ENCODE peak calls at places on chromosomes 13 and 19, in eight cellular contexts. G is A549, V is thoracic aorta, M is mucosa of descending colon, I is HepG2, A is fibroblast of lung, N is stomach, Q is IMR-90. F is an unnamed sample. For H3K4me1, the result is how much of the 10 kb centered on the place peaks cover.

GRCh38 chr13:20848944-20849343 is 53.6 kb downstream of the XPO4 start:
- DNase-seq in M (no peak), N (no peak), Q (peak), I (no peak), A (peak), V (no peak), G (no peak), F (no peak)

GRCh38 chr13:50243926-50244325 is 228.7 kb downstream of the KCNRG start:
- DNase-seq in M (no peak), G (no peak), I (no peak), A (no peak), Q (no peak), N (no peak), V (no peak), F (no peak)

GRCh38 chr13:90281709-90282108 is 1065.8 kb upstream of the MIR17HG start:
- DNase-seq in A (no peak), N (no peak), V (no peak), G (no peak), Q (no peak), M (no peak), I (no peak), F (no peak)

GRCh38 chr13:39952244-39953233 is 297.1 kb downstream of the COG6 start:
- DNase-seq in N (no peak), V (no peak), Q (peak), A (peak), M (no peak), G (no peak), I (no peak), F (no peak)

GRCh38 chr13:78241278-78241919 is 322.8 kb upstream of the EDNRB start:
- DNase-seq in V (no peak), M (no peak), I (peak), G (peak), Q (peak), N (no peak), A (peak), F (peak)

GRCh38 chr13:38866649-38867048 is 124.0 kb downstream of the STOML3 start:
- DNase-seq in A (no peak), G (no peak), I (peak), V (no peak), Q (no peak), N (no peak), M (no peak), F (no peak)

GRCh38 chr19:33390908-33391630 is 17.6 kb downstream of the CEBPG start:
- DNase-seq in Q (no peak), A (no peak), V (no peak), M (peak), N (no peak), G (no peak), I (no peak), F (peak)

GRCh38 chr13:36680918-36681317 is 7.1 kb downstream of the SERTM1 start:
- DNase-seq in V (no peak), M (no peak), A (peak), N (no peak), G (no peak), Q (no peak), I (no peak), F (no peak)

GRCh38 chr19:34236035-34236793 is 18.1 kb upstream of the GARRE1 start:
- DNase-seq in M (no peak), A (peak), G (no peak), V (no peak), I (no peak), N (no peak), Q (peak), F (no peak)

GRCh38 chr13:70812481-70812880 is 704.2 kb upstream of the KLHL1 start:
- DNase-seq in M (no peak), G (no peak), A (peak), Q (peak), N (no peak), V (no peak), I (no peak), F (no peak)

GRCh38 chr13:112968910-112969691 is at the start of gene MCF2L:
- DNase-seq in G (peak), Q (peak), V (no peak), A (peak), N (peak), M (peak), I (peak), F (no peak)

GRCh38 chr19:57559008-57559403 is 657 bp downstream of the ZNF550 start:
- DNase-seq in V (no peak), M (no peak), N (no peak), A (peak), G (peak), Q (no peak), I (peak), F (peak)

GRCh38 chr19:16288544-16288943 is 36.1 kb upstream of the KLF2 start:
- DNase-seq in N (no peak), Q (peak), G (no peak), A (peak), V (no peak), M (no peak), I (no peak), F (no peak)

GRCh38 chr13:94716016-94716415 is 3.7 kb upstream of the SOX21 start:
- DNase-seq in A (no peak), I (no peak), Q (no peak), M (no peak), V (no peak), N (no peak), G (no peak), F (no peak)

GRCh38 chr19:40178756-40179155 is 12.5 kb upstream of the MAP3K10 start:
- DNase-seq in Q (no peak), A (no peak), I (no peak), G (no peak), M (no peak), V (no peak), N (no peak), F (no peak)

GRCh38 chr13:93496985-93497673 is 270.5 kb downstream of the GPC6 start:
- DNase-seq in N (no peak), V (no peak), Q (no peak), M (no peak), I (no peak), G (no peak), A (no peak), F (peak)

GRCh38 chr13:44822291-44822690 is 167.0 kb downstream of the NUFIP1 start:
- DNase-seq in I (no peak), N (no peak), M (no peak), A (no peak), Q (no peak), V (no peak), G (no peak), F (no peak)

GRCh38 chr19:38684078-38684861 is 36.8 kb downstream of the ACTN4 start:
- DNase-seq in A (peak), M (peak), V (peak), G (peak), I (no peak), N (peak), Q (peak), F (no peak)

GRCh38 chr19:18274776-18275356 is 614 bp upstream of the IQCN start:
- DNase-seq in A (peak), N (peak), Q (peak), G (peak), M (peak), I (peak), V (peak), F (peak)

GRCh38 chr13:85970727-85971126 is 171.5 kb upstream of the SLITRK6 start:
- DNase-seq in V (no peak), I (no peak), Q (no peak), M (no peak), N (no peak), G (no peak), A (no peak), F (no peak)

GRCh38 chr13:64471916-64472315 is 2758.2 kb downstream of the PCDH9 start:
- DNase-seq in Q (peak), A (peak), N (no peak), M (no peak), V (no peak), G (peak), I (peak), F (no peak)

GRCh38 chr19:3249408-3249807 is 24.9 kb downstream of the CELF5 start:
- DNase-seq in G (peak), N (no peak), I (peak), Q (no peak), M (no peak), A (no peak), V (no peak), F (peak)

GRCh38 chr19:4968462-4969291 is at the start of gene KDM4B:
- DNase-seq in G (peak), V (peak), N (peak), A (peak), Q (peak), I (peak), M (peak), F (peak)

GRCh38 chr19:51726049-51726448 is 2.3 kb upstream of the HAS1 start:
- DNase-seq in G (no peak), N (no peak), I (no peak), A (peak), Q (peak), M (peak), V (no peak), F (peak)

GRCh38 chr19:57830071-57830602 is at the start of gene ZNF587B:
- DNase-seq in V (no peak), A (peak), M (no peak), Q (peak), I (peak), N (peak), G (no peak), F (peak)

GRCh38 chr13:41054212-41054877 is 7.0 kb upstream of the WBP4 start:
- DNase-seq in A (peak), N (no peak), I (peak), G (peak), Q (peak), V (no peak), M (no peak), F (peak)

GRCh38 chr19:48632692-48633147 is 4.5 kb downstream of the DBP start:
- DNase-seq in I (no peak), A (peak), G (no peak), N (no peak), Q (peak), V (no peak), M (no peak), F (no peak)

GRCh38 chr13:39684531-39685137 is 29.2 kb downstream of the COG6 start:
- DNase-seq in Q (peak), N (no peak), I (peak), V (no peak), A (peak), M (no peak), G (peak), F (no peak)

GRCh38 chr13:32432856-32433255 is 4.9 kb upstream of the N4BP2L1 start:
- DNase-seq in G (no peak), A (no peak), N (no peak), I (peak), M (no peak), V (no peak), Q (no peak), F (no peak)

GRCh38 chr19:15330801-15331418 is 1.4 kb downstream of the BRD4 start:
- DNase-seq in Q (peak), V (no peak), A (peak), G (peak), N (no peak), M (no peak), I (no peak), F (no peak)

GRCh38 chr19:11479470-11480080 is 1.3 kb downstream of the ELAVL3 start:
- DNase-seq in Q (no peak), I (peak), V (no peak), M (no peak), G (no peak), N (no peak), A (peak), F (peak)

GRCh38 chr19:21483589-21484170 is 21.7 kb upstream of the ZNF429 start:
- DNase-seq in G (no peak), Q (no peak), N (peak), M (peak), I (no peak), A (no peak), V (no peak), F (peak)

GRCh38 chr19:46772170-46773017 is 16.0 kb downstream of the SLC1A5 start:
- DNase-seq in Q (no peak), I (no peak), A (no peak), V (no peak), M (no peak), N (no peak), G (no peak), F (no peak)

GRCh38 chr13:66076417-66076816 is 1153.7 kb downstream of the PCDH9 start:
- DNase-seq in V (no peak), G (no peak), I (no peak), N (no peak), Q (peak), M (no peak), A (peak), F (no peak)

GRCh38 chr13:101572456-101572855 is 120.0 kb downstream of the ITGBL1 start:
- DNase-seq in I (no peak), Q (peak), A (no peak), M (no peak), V (no peak), N (no peak), G (no peak), F (no peak)

GRCh38 chr13:95226476-95226875 is 74.8 kb downstream of the ABCC4 start:
- DNase-seq in M (no peak), G (no peak), A (no peak), V (no peak), I (no peak), Q (no peak), N (no peak), F (no peak)

GRCh38 chr19:51511353-51511752 is 9.8 kb upstream of the SIGLEC12 start:
- DNase-seq in N (no peak), G (no peak), I (peak), V (no peak), Q (no peak), A (no peak), M (no peak), F (peak)

GRCh38 chr19:35501684-35502083 is 11.4 kb upstream of the KRTDAP start:
- DNase-seq in V (no peak), M (no peak), I (no peak), A (no peak), N (no peak), G (no peak), Q (no peak), F (no peak)

GRCh38 chr19:50711196-50711595 is 8.4 kb downstream of the SHANK1 start:
- DNase-seq in A (no peak), I (no peak), N (no peak), Q (no peak), M (no peak), V (no peak), G (no peak), F (no peak)

DNA sequence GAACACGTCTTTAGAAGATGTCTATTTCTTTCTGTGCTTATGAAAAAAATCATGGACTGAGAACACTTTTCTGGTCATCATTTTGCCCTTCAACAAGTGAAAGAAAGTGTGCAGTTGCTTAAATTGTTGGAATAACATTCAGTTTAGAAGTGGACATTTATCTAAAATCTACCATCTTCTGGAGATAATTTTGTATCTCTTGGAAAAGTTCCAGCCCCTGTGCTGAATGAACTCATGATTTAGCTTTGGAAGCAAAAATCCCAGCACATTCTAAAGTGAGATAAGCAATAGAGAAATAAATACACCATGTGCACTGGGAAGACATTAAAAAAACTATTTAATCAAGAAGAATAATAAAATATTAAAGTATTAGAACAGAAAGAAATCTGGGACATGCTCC is 1420.8 kb upstream of the SLC10A2 start:
- DNase-seq in I (no peak), G (no peak), V (no peak), Q (no peak), M (no peak), N (no peak), A (peak), F (no peak)
- H3K4me1 ChIP-seq in I (under half), G (under half), V (under half), Q (under half), M (under half), N (under half), A (under half), F (under half)

GRCh38 chr19:28665748-28666147 is 547.2 kb downstream of the UQCRFS1 start:
- DNase-seq in N (no peak), G (no peak), M (no peak), Q (no peak), V (no peak), I (no peak), A (no peak), F (no peak)

GRCh38 chr19:28670894-28671293 is 542.1 kb downstream of the UQCRFS1 start:
- DNase-seq in N (no peak), V (no peak), Q (no peak), G (no peak), M (no peak), A (no peak), I (no peak), F (no peak)

GRCh38 chr19:28669804-28670203 is 543.1 kb downstream of the UQCRFS1 start:
- DNase-seq in V (no peak), N (no peak), Q (no peak), A (no peak), M (no peak), G (no peak), I (no peak), F (no peak)

GRCh38 chr19:28667348-28667977 is 545.5 kb downstream of the UQCRFS1 start:
- DNase-seq in M (no peak), A (peak), N (no peak), Q (no peak), I (no peak), V (no peak), G (no peak), F (no peak)
- H3K4me3 ChIP-seq in M (no peak), A (no peak), N (no peak), Q (no peak), I (no peak), V (no peak), G (no peak), F (no peak)

DNA sequence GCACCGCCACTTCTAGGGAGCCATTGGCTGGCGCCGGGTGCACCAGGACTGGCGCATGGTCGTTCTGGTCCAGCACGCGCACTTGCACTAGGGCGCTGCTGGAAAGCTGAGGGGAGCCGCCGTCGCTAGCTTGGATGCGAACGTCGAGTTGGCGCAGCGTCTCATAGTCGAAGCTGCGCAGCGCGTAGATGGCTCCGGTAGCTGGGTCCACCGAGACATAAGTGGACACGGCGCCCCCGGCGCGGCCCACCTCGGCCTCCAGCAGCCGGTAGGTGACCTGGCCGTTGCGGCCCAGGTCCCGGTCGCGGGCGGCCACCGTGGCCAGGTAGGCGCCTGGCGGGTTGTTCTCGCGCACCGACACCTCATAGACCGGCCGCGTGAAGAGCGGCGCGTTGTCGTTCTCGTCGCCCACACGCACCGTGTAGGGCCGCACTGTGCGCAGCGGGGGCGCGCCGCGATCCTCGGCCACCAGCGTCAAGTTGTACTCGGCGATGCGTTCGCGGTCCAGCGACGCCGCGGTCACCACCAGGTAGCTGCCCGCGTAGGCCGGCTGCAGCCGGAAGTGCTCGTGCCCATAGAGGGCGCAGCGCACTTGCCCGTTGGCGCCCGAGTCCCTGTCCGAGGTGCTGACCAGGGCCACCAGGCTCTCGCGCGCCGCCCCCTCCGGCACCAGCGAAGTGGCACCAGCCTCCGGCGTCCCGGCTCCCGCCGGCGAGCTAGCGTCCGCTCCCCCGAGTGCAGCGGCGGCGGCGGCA is 1.7 kb downstream of the PCDH8 start:
- DNase-seq in V (no peak), G (no peak), A (peak), N (no peak), Q (peak), I (no peak), M (peak), F (no peak)
- TF ChIP-seq CTCF in V (peak), G (no peak), A (no peak), N (peak), Q (peak), I (no peak), M (no peak), F (no peak)

DNA sequence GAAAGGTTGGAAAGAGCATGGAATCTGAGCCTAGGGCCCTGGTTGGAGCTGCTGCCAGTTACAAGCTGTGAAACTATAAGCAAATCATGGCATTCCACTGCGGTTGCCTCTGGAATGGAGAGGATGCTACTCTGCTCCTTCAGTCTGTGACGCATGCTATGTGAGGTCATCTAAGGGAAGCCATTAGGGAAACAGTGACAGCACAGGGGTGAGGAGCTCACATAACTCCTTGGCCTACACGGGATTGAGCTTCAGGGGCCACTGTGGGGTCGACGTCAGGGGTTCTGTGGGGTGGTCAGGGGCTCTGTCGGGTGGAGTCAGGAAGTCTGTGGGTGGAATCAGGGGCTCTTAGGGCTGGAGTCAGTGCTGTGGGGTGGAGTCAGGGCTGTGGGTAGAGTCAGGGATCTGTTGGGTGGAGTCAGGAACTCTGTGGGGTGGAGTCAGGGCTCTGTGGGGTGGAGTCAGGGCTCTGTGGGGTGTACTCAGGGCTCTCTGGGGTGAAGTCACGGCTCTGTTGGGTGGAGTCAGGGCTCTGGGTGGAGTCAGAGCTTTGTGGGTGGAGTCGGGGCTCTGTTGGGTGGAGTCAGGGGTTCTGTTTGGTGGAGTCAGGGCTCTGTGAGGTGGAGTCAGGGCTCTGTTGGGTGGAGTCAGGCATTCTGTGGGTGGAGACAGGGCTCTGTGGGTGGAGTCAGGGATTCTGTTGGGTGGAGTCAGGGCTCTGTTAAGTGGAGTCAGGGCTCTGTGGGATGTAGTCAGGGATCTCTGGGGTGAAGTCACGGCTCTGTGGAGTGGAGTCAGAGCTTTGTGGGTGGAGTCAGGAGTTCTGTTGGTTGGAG is 35.8 kb upstream of the MEDAG start:
- DNase-seq in V (peak), N (peak), A (peak), M (peak), Q (peak), G (no peak), I (no peak), F (peak)
- H3K4me1 ChIP-seq in V (under half), N (under half), A (half or more), M (under half), Q (half or more), G (under half), I (half or more), F (under half)

F was measured in BE2C.